ENCODE peak calls at places on chromosomes 12 and 14, in six cellular contexts. L is A549, A is HepG2, C is endothelial cell of umbilical vein, I is K562, J is GM12878. N is an unnamed sample.

GRCh38 chr12:51898937-51899336 is 8.4 kb upstream of the ACVRL1 start:
- DNase-seq in L (no peak), A (no peak), C (peak), I (no peak), J (no peak), N (no peak)

GRCh38 chr12:70660620-70661219 is 23.5 kb upstream of the PTPRB start:
- DNase-seq in L (no peak), A (no peak), C (peak), I (peak), J (no peak), N (no peak)

GRCh38 chr14:93051600-93052546 is 63.9 kb downstream of the ITPK1 start:
- DNase-seq in L (no peak), A (no peak), C (no peak), I (no peak), J (no peak), N (no peak)

GRCh38 chr14:99936056-99936455 is 129.2 kb upstream of the EVL start:
- DNase-seq in L (no peak), A (no peak), C (no peak), I (no peak), J (no peak), N (no peak)

GRCh38 chr14:95507701-95508103 is 8.7 kb downstream of the SYNE3 start:
- DNase-seq in L (no peak), A (no peak), C (peak), I (no peak), J (no peak), N (peak)

GRCh38 chr14:100234511-100234910 is 4.4 kb upstream of the YY1 start:
- DNase-seq in L (no peak), A (no peak), C (no peak), I (no peak), J (no peak), N (no peak)

GRCh38 chr12:12010277-12011031 is 60.3 kb upstream of the BCL2L14 start:
- DNase-seq in L (no peak), A (no peak), C (no peak), I (no peak), J (peak), N (peak)

GRCh38 chr14:43795600-43796228 is 711.4 kb downstream of the FSCB start:
- DNase-seq in L (no peak), A (peak), C (no peak), I (no peak), J (no peak), N (peak)

GRCh38 chr12:85821759-85822158 is 14.4 kb downstream of the RASSF9 start:
- DNase-seq in L (no peak), A (peak), C (peak), I (no peak), J (no peak), N (no peak)

GRCh38 chr12:119229837-119230236 is 51.1 kb downstream of the HSPB8 start:
- DNase-seq in L (peak), A (peak), C (peak), I (peak), J (no peak), N (peak)

GRCh38 chr12:107760817-107761501 is at the start of gene PRDM4:
- DNase-seq in L (peak), A (peak), C (peak), I (peak), J (peak), N (peak)
- TF ChIP-seq POLR2A in L (peak), A (peak), C (peak), I (peak), J (peak), N (peak)

GRCh38 chr12:67625004-67625403 is 23.5 kb upstream of the DYRK2 start:
- DNase-seq in L (no peak), A (no peak), C (no peak), I (no peak), J (no peak), N (no peak)
- TF ChIP-seq MYC in L (no peak), A (no peak), C (no peak), I (no peak), J (no peak), N (no peak)

GRCh38 chr14:80996049-80996901 is 40.9 kb downstream of the TSHR start:
- DNase-seq in L (peak), A (peak), C (peak), I (peak), J (no peak), N (peak)
- TF ChIP-seq MAX in L (no peak), A (no peak), C (no peak), I (no peak), J (no peak), N (no peak)

GRCh38 chr14:64232944-64233343 is 61.2 kb downstream of the ESR2 start:
- DNase-seq in L (no peak), A (no peak), C (no peak), I (no peak), J (no peak), N (no peak)
- TF ChIP-seq POLR2A in L (no peak), A (no peak), C (no peak), I (no peak), J (no peak), N (no peak)

DNA sequence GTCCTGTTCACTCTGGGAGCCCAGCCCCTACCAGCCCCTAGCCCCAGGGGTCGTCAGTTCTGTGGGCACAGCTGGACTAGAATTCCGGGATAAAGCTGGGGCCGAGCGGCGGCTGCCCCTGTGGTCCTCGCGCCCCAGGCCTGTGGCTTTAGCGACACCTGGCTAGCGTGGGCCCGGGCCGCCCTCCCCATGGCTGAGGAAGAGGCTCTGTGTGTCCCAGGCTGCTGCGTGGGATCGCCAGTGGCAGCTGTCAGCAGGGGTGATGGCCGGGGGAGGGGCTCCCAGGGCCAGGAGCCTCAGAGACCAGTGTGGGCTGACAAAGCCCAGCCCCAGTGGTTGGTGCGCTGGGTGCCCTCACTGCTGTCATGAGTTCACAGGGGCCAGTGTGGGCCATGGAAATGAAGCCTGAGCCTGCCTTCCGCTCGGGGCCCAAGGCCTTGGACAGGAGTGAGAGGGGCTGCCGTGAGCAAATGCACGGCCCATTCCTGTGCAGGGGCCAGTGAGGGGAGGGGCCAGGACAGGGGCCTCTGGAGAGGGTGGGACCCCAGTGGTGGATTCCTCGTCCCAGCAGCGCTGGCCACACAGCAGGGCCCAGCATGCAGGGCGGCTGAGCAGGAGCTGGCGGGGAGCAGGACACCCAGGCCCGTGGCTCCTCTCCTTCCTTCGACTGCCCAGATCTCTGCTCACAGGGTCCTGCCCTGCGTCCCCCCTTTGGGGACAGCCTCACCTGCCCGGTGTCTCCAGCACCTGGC is 11.4 kb downstream of the FBRSL1 start:
- DNase-seq in L (no peak), A (no peak), C (no peak), I (peak), J (no peak), N (no peak)
- TF ChIP-seq MYC in L (no peak), A (no peak), C (no peak), I (no peak), J (no peak), N (no peak)

GRCh38 chr12:110320548-110320947 is 39.5 kb downstream of the ATP2A2 start:
- DNase-seq in L (no peak), A (peak), C (no peak), I (no peak), J (no peak), N (no peak)

GRCh38 chr12:110312581-110313360 is 31.7 kb downstream of the ATP2A2 start:
- DNase-seq in L (peak), A (no peak), C (peak), I (no peak), J (no peak), N (peak)

GRCh38 chr12:110316861-110317260 is 35.8 kb downstream of the ATP2A2 start:
- DNase-seq in L (no peak), A (no peak), C (no peak), I (no peak), J (no peak), N (peak)

GRCh38 chr12:110314308-110314707 is 33.3 kb downstream of the ATP2A2 start:
- DNase-seq in L (no peak), A (peak), C (peak), I (no peak), J (peak), N (peak)

GRCh38 chr12:110317921-110318320 is 36.9 kb downstream of the ATP2A2 start:
- DNase-seq in L (no peak), A (no peak), C (peak), I (no peak), J (no peak), N (no peak)
- TF ChIP-seq MAX in L (no peak), A (no peak), C (no peak), I (no peak), J (no peak), N (no peak)

GRCh38 chr14:69780092-69780491 is 13.2 kb downstream of the SRSF5 start:
- DNase-seq in L (no peak), A (peak), C (no peak), I (no peak), J (no peak), N (no peak)
- TF ChIP-seq POLR2A in L (no peak), A (no peak), C (no peak), I (no peak), J (no peak), N (no peak)

GRCh38 chr12:40224439-40225291 is at the start of gene LRRK2:
- DNase-seq in L (peak), A (no peak), C (peak), I (no peak), J (no peak), N (peak)

GRCh38 chr12:40226652-40227051 is 1.9 kb downstream of the LRRK2 start:
- DNase-seq in L (peak), A (no peak), C (peak), I (no peak), J (no peak), N (peak)

GRCh38 chr12:40227447-40227846 is 2.6 kb downstream of the LRRK2 start:
- DNase-seq in L (no peak), A (no peak), C (no peak), I (no peak), J (no peak), N (no peak)

GRCh38 chr12:40225337-40225983 is 663 bp downstream of the LRRK2 start:
- DNase-seq in L (no peak), A (no peak), C (no peak), I (no peak), J (no peak), N (no peak)

GRCh38 chr12:40225984-40226602 is 1.3 kb downstream of the LRRK2 start:
- DNase-seq in L (no peak), A (no peak), C (no peak), I (no peak), J (peak), N (peak)
- TF ChIP-seq MYC in L (no peak), A (no peak), C (no peak), I (no peak), J (no peak), N (no peak)

N was measured in NB4.